ENCODE peak calls at places on chromosomes 13 and 19, in six cellular contexts. X is neural crest cell, T is NCI-H446 treated with DMSO at 0.1 percent for 48 hours, F is gastrocnemius medialis, C is Daoy, L is tibial nerve. B is an unnamed sample.

GRCh38 chr19:14248578-14249011 is 42.6 kb upstream of the ADGRL1 start:
- DNase-seq in X (peak), T (peak), F (no peak), C (peak), L (peak), B (no peak)

GRCh38 chr13:112869202-112870061 is 99.6 kb upstream of the MCF2L start:
- DNase-seq in X (no peak), T (no peak), F (no peak), C (no peak), L (no peak), B (no peak)

GRCh38 chr13:103694471-103694870 is 628.3 kb upstream of the SLC10A2 start:
- DNase-seq in X (no peak), T (no peak), F (no peak), C (no peak), L (no peak), B (no peak)

GRCh38 chr13:101139076-101139475 is 277.2 kb downstream of the NALCN start:
- DNase-seq in X (no peak), T (no peak), F (no peak), C (no peak), L (no peak), B (no peak)

GRCh38 chr13:69324109-69324886 is 783.3 kb upstream of the ATXN8OS start:
- DNase-seq in X (no peak), T (no peak), F (no peak), C (no peak), L (no peak), B (no peak)

GRCh38 chr19:55247621-55248099 is 11.2 kb downstream of the PPP6R1 start:
- DNase-seq in X (no peak), T (no peak), F (no peak), C (peak), L (no peak), B (peak)

GRCh38 chr19:13794388-13794751 is 873 bp upstream of the ZSWIM4 start:
- DNase-seq in X (no peak), T (peak), F (peak), C (peak), L (peak), B (peak)

GRCh38 chr19:6059396-6059947 is 50.8 kb downstream of the RFX2 start:
- DNase-seq in X (no peak), T (no peak), F (no peak), C (no peak), L (no peak), B (no peak)

GRCh38 chr13:38418286-38418685 is 68.6 kb downstream of the UFM1 start:
- DNase-seq in X (no peak), T (no peak), F (no peak), C (no peak), L (no peak), B (no peak)

GRCh38 chr13:106104281-106104901 is 431.1 kb downstream of the EFNB2 start:
- DNase-seq in X (no peak), T (no peak), F (no peak), C (peak), L (no peak), B (no peak)

GRCh38 chr13:45827318-45827717 is 24.2 kb downstream of the SIAH3 start:
- DNase-seq in X (no peak), T (no peak), F (no peak), C (no peak), L (no peak), B (no peak)

GRCh38 chr13:50617134-50617721 is 226.3 kb downstream of the DLEU7 start:
- DNase-seq in X (no peak), T (no peak), F (no peak), C (peak), L (no peak), B (peak)

GRCh38 chr19:18648971-18649310 is 12.1 kb downstream of the KLHL26 start:
- DNase-seq in X (no peak), T (no peak), F (peak), C (no peak), L (no peak), B (no peak)

GRCh38 chr19:33638167-33639033 is 16.6 kb downstream of the CHST8 start:
- DNase-seq in X (no peak), T (no peak), F (no peak), C (no peak), L (no peak), B (no peak)

GRCh38 chr19:42129399-42130253 is 2.6 kb downstream of the POU2F2 start:
- DNase-seq in X (no peak), T (no peak), F (no peak), C (peak), L (peak), B (no peak)

GRCh38 chr19:14059093-14059480 is 2.8 kb downstream of the PALM3 start:
- DNase-seq in X (peak), T (no peak), F (no peak), C (no peak), L (no peak), B (no peak)

GRCh38 chr13:94917814-94918213 is 205.5 kb upstream of the SOX21 start:
- DNase-seq in X (no peak), T (no peak), F (no peak), C (no peak), L (no peak), B (peak)

GRCh38 chr19:17441241-17442135 is 7.0 kb downstream of the TMEM221 start:
- DNase-seq in X (peak), T (no peak), F (no peak), C (peak), L (no peak), B (no peak)

GRCh38 chr13:99432637-99433542 is 68.4 kb upstream of the TM9SF2 start:
- DNase-seq in X (no peak), T (no peak), F (peak), C (peak), L (peak), B (peak)

GRCh38 chr13:110262944-110263343 is 44.0 kb downstream of the COL4A1 start:
- DNase-seq in X (no peak), T (no peak), F (no peak), C (no peak), L (no peak), B (no peak)

GRCh38 chr19:58009666-58010301 is 7.2 kb upstream of the ZNF606 start:
- DNase-seq in X (no peak), T (peak), F (peak), C (peak), L (peak), B (peak)

GRCh38 chr13:63124863-63125262 is 1709.2 kb upstream of the PCDH20 start:
- DNase-seq in X (no peak), T (no peak), F (no peak), C (no peak), L (no peak), B (peak)

GRCh38 chr13:32802159-32802558 is 214.1 kb upstream of the KL start:
- DNase-seq in X (no peak), T (no peak), F (no peak), C (no peak), L (no peak), B (no peak)

GRCh38 chr19:34731019-34731829 is 2.8 kb upstream of the ZNF181 start:
- DNase-seq in X (no peak), T (no peak), F (no peak), C (no peak), L (no peak), B (no peak)

GRCh38 chr19:38654478-38655079 is 7.1 kb downstream of the ACTN4 start:
- DNase-seq in X (no peak), T (no peak), F (no peak), C (no peak), L (no peak), B (no peak)

GRCh38 chr19:2607712-2608601 is 94.5 kb downstream of the GNG7 start:
- DNase-seq in X (no peak), T (no peak), F (no peak), C (no peak), L (no peak), B (no peak)

GRCh38 chr19:40690050-40690698 is at the start of gene NUMBL:
- DNase-seq in X (no peak), T (no peak), F (no peak), C (no peak), L (no peak), B (no peak)

GRCh38 chr13:43879323-43880181 is at the start of the genes CCDC122 and LACC1:
- DNase-seq in X (peak), T (no peak), F (peak), C (peak), L (peak), B (peak)